ENCODE peak calls at places on chromosomes 13 and 19, in five cellular contexts. One of them, this sample, is unnamed.
A peak's percentile ranks its signal among the peaks of the same experiment; 100 is the strongest.

GRCh38 chr13:76816394-76816793 is 69.8 kb downstream of the KCTD12 start:
- DNase-seq in AG04449: no peak
- DNase-seq in tibial nerve: no peak
- DNase-seq in A673: no peak
- DNase-seq in cardiac fibroblast: no peak
- DNase-seq in this sample: no peak

GRCh38 chr19:50368649-50369570 is 3.5 kb upstream of the NAPSA start:
- DNase-seq in A673: peak; percentile 89
- DNase-seq in AG04449: peak; percentile 28
- DNase-seq in tibial nerve: peak; percentile 94
- DNase-seq in cardiac fibroblast: peak; percentile 94
- DNase-seq in this sample: peak; percentile 66

GRCh38 chr19:14520543-14520942 is 2.3 kb upstream of the DNAJB1 start:
- DNase-seq in AG04449: no peak
- DNase-seq in A673: no peak
- DNase-seq in cardiac fibroblast: no peak
- DNase-seq in tibial nerve: no peak
- DNase-seq in this sample: no peak

GRCh38 chr13:23672616-23673015 is 102.4 kb downstream of the TNFRSF19 start:
- DNase-seq in AG04449: no peak
- DNase-seq in cardiac fibroblast: peak; percentile 47
- DNase-seq in tibial nerve: no peak
- DNase-seq in A673: no peak
- DNase-seq in this sample: no peak

GRCh38 chr13:102300379-102300778 is 101.5 kb downstream of the FGF14 start:
- DNase-seq in A673: no peak
- DNase-seq in cardiac fibroblast: no peak
- DNase-seq in AG04449: no peak
- DNase-seq in tibial nerve: no peak
- DNase-seq in this sample: no peak

GRCh38 chr13:98246538-98247172 is 69.6 kb upstream of the RNF113B start:
- DNase-seq in cardiac fibroblast: no peak
- DNase-seq in A673: peak; percentile 31
- DNase-seq in AG04449: no peak
- DNase-seq in tibial nerve: no peak
- DNase-seq in this sample: no peak

GRCh38 chr19:18712981-18713380 is 29.5 kb downstream of the CRTC1 start:
- DNase-seq in cardiac fibroblast: no peak
- DNase-seq in tibial nerve: no peak
- DNase-seq in AG04449: no peak
- DNase-seq in A673: no peak
- DNase-seq in this sample: no peak

GRCh38 chr19:1748115-1748702 is 5.1 kb upstream of the ONECUT3 start:
- DNase-seq in tibial nerve: no peak
- DNase-seq in cardiac fibroblast: no peak
- DNase-seq in AG04449: no peak
- DNase-seq in A673: no peak
- DNase-seq in this sample: no peak

GRCh38 chr13:93709511-93710244 is 483.1 kb downstream of the GPC6 start:
- DNase-seq in AG04449: no peak
- DNase-seq in A673: peak; percentile 23
- DNase-seq in tibial nerve: no peak
- DNase-seq in cardiac fibroblast: peak; percentile 10
- DNase-seq in this sample: peak; percentile 38

GRCh38 chr19:39795001-39795400 is 16.3 kb downstream of the LEUTX start:
- DNase-seq in tibial nerve: no peak
- DNase-seq in A673: peak; percentile 25
- DNase-seq in cardiac fibroblast: no peak
- DNase-seq in AG04449: no peak
- DNase-seq in this sample: no peak

DNA sequence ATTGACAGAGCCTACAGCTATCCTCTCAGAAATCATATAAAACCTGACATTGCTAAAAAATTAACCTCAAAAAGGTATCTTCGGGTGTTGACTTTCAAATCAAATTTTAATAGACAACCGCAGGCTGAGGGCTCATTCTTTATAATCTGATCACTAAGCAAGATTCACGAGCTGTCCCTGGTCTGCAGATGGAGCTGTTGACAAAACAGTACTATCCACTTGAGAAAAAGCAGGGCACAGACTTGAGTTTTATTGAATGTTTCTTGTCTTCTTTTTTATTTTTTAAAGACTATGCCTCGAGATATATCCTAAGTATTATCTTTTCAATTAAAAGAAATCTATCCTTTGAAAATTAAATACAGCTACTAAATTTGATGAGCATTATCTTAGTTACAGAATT is 540.5 kb downstream of the PCDH9 start:
- DNase-seq in AG04449: no peak
- DNase-seq in A673: peak; percentile 7
- DNase-seq in cardiac fibroblast: peak; percentile 58
- DNase-seq in tibial nerve: no peak
- DNase-seq in this sample: no peak
- TF ChIP-seq CTCF in AG04449: peak; percentile 29
- TF ChIP-seq CTCF in A673: peak; percentile 34
- TF ChIP-seq CTCF in cardiac fibroblast: peak; percentile 38
- TF ChIP-seq CTCF in tibial nerve: no peak
- TF ChIP-seq CTCF in this sample: no peak

GRCh38 chr19:20244356-20244755 is 77.3 kb downstream of the ZNF486 start:
- DNase-seq in A673: no peak
- DNase-seq in cardiac fibroblast: no peak
- DNase-seq in tibial nerve: no peak
- DNase-seq in AG04449: no peak
- DNase-seq in this sample: no peak
- H3K4me3 ChIP-seq in A673: no peak overlapping the region
- H3K4me3 ChIP-seq in cardiac fibroblast: no peak overlapping the region
- H3K4me3 ChIP-seq in tibial nerve: no peak overlapping the region
- H3K4me3 ChIP-seq in AG04449: no peak overlapping the region
- H3K4me3 ChIP-seq in this sample: no peak overlapping the region

GRCh38 chr19:20278342-20278741 is 111.3 kb downstream of the ZNF486 start:
- DNase-seq in A673: no peak
- DNase-seq in cardiac fibroblast: peak; percentile 57
- DNase-seq in tibial nerve: no peak
- DNase-seq in AG04449: no peak
- DNase-seq in this sample: no peak
- TF ChIP-seq CTCF in A673: no peak
- TF ChIP-seq CTCF in cardiac fibroblast: peak; percentile 41
- TF ChIP-seq CTCF in tibial nerve: peak; percentile 48
- TF ChIP-seq CTCF in AG04449: no peak
- TF ChIP-seq CTCF in this sample: no peak

GRCh38 chr19:33800012-33800680 is 3.5 kb downstream of the KCTD15 start:
- DNase-seq in A673: no peak
- DNase-seq in cardiac fibroblast: no peak
- DNase-seq in AG04449: no peak
- DNase-seq in tibial nerve: no peak
- DNase-seq in this sample: no peak
- H3K4me3 ChIP-seq in A673: no peak overlapping the region
- H3K4me3 ChIP-seq in cardiac fibroblast: no peak overlapping the region
- H3K4me3 ChIP-seq in AG04449: no peak overlapping the region
- H3K4me3 ChIP-seq in tibial nerve: no peak overlapping the region
- H3K4me3 ChIP-seq in this sample: no peak overlapping the region

GRCh38 chr19:53532362-53532761 is 5.6 kb upstream of the ZNF331 start:
- DNase-seq in AG04449: no peak
- DNase-seq in cardiac fibroblast: peak; percentile 64
- DNase-seq in A673: no peak
- DNase-seq in tibial nerve: no peak
- DNase-seq in this sample: no peak
- TF ChIP-seq CTCF in AG04449: no peak
- TF ChIP-seq CTCF in cardiac fibroblast: no peak
- TF ChIP-seq CTCF in A673: no peak
- TF ChIP-seq CTCF in tibial nerve: no peak
- TF ChIP-seq CTCF in this sample: no peak

This sample was measured in HFF-Myc.